ENCODE peak calls at places on chromosomes 13 and 19, in nine cellular contexts. W is body of pancreas; D is A549; O is CD8-positive, alpha-beta T cell; K is kidney epithelial cell; L is B cell; H is HL-60; F is progenitor cell of endocrine pancreas; U is upper lobe of left lung. Z is an unnamed sample.

GRCh38 chr13:113967729-113968462 is 6.0 kb downstream of the C13orf46 start:
- DNase-seq in W (peak; percentile 81), D (no peak), O (no peak), K (no peak), L (no peak), H (no peak), F (no peak), U (no peak), Z (no peak)

GRCh38 chr13:37656247-37656940 is 57.8 kb upstream of the POSTN start:
- DNase-seq in W (no peak), D (peak; percentile 78), O (no peak), K (peak; percentile 90), L (no peak), H (no peak), F (no peak), U (no peak), Z (no peak)

GRCh38 chr13:21399741-21400140 is 59.4 kb downstream of the ZDHHC20 start:
- DNase-seq in W (no peak), D (no peak), O (no peak), K (peak; percentile 9), L (no peak), H (no peak), F (no peak), U (no peak), Z (no peak)

GRCh38 chr13:74027161-74027779 is 106.9 kb downstream of the KLF12 start:
- DNase-seq in W (no peak), D (no peak), O (no peak), K (no peak), L (no peak), H (no peak), F (no peak), U (no peak), Z (no peak)

GRCh38 chr13:111566567-111566966 is 246.1 kb downstream of the TEX29 start:
- DNase-seq in W (no peak), D (no peak), O (no peak), K (no peak), L (no peak), H (no peak), F (no peak), U (no peak), Z (no peak)

GRCh38 chr19:29680447-29680846 is 15.2 kb downstream of the PLEKHF1 start:
- DNase-seq in W (no peak), D (no peak), O (peak; percentile 67), K (no peak), L (peak; percentile 82), H (peak; percentile 82), F (no peak), U (peak; percentile 67), Z (no peak)

GRCh38 chr13:94617389-94618000 is 15.8 kb downstream of the GPR180 start:
- DNase-seq in W (no peak), D (no peak), O (no peak), K (no peak), L (no peak), H (peak; percentile 36), F (no peak), U (no peak), Z (no peak)

GRCh38 chr13:30676672-30677071 is 58.7 kb upstream of the ALOX5AP start:
- DNase-seq in W (no peak), D (peak; percentile 36), O (no peak), K (no peak), L (no peak), H (no peak), F (no peak), U (no peak), Z (no peak)

GRCh38 chr19:18515959-18516358 is 5.9 kb downstream of the ELL start:
- DNase-seq in W (no peak), D (no peak), O (no peak), K (no peak), L (no peak), H (no peak), F (no peak), U (no peak), Z (no peak)

GRCh38 chr19:52945652-52946321 is 16.9 kb downstream of the ZNF816 start:
- DNase-seq in W (no peak), D (no peak), O (no peak), K (no peak), L (no peak), H (no peak), F (no peak), U (no peak), Z (no peak)

GRCh38 chr19:2446390-2446789 is 10.4 kb downstream of the LMNB2 start:
- DNase-seq in W (no peak), D (no peak), O (no peak), K (no peak), L (peak; percentile 77), H (peak; percentile 87), F (no peak), U (no peak), Z (no peak)

GRCh38 chr19:48608798-48609263 is 2.3 kb downstream of the SPACA4 start:
- DNase-seq in W (no peak), D (peak; percentile 83), O (no peak), K (no peak), L (peak; percentile 89), H (peak; percentile 73), F (no peak), U (no peak), Z (no peak)

GRCh38 chr19:46009530-46010510 is 13.0 kb downstream of the PGLYRP1 start:
- DNase-seq in W (peak; percentile 76), D (peak; percentile 81), O (peak; percentile 19), K (no peak), L (peak; percentile 68), H (peak; percentile 72), F (peak; percentile 61), U (peak; percentile 72), Z (peak; percentile 77)

GRCh38 chr19:44974809-44975347 is 19.7 kb downstream of the CLPTM1 start:
- DNase-seq in W (no peak), D (no peak), O (no peak), K (no peak), L (no peak), H (no peak), F (no peak), U (no peak), Z (no peak)

GRCh38 chr13:96792188-96792587 is 202.1 kb downstream of the OXGR1 start:
- DNase-seq in W (no peak), D (no peak), O (no peak), K (no peak), L (no peak), H (no peak), F (no peak), U (no peak), Z (no peak)
- TF ChIP-seq CTCF in W (no peak), D (no peak), O (no peak), K (no peak), L (no peak), H (no peak), F (no peak), U (no peak), Z (peak; percentile 19)

GRCh38 chr13:75366380-75367280 is 115.3 kb downstream of the TBC1D4 start:
- DNase-seq in W (no peak), D (no peak), O (no peak), K (no peak), L (no peak), H (no peak), F (no peak), U (no peak), Z (no peak)
- TF ChIP-seq CTCF in W (no peak), D (no peak), O (no peak), K (no peak), L (no peak), H (no peak), F (no peak), U (no peak), Z (no peak)

DNA sequence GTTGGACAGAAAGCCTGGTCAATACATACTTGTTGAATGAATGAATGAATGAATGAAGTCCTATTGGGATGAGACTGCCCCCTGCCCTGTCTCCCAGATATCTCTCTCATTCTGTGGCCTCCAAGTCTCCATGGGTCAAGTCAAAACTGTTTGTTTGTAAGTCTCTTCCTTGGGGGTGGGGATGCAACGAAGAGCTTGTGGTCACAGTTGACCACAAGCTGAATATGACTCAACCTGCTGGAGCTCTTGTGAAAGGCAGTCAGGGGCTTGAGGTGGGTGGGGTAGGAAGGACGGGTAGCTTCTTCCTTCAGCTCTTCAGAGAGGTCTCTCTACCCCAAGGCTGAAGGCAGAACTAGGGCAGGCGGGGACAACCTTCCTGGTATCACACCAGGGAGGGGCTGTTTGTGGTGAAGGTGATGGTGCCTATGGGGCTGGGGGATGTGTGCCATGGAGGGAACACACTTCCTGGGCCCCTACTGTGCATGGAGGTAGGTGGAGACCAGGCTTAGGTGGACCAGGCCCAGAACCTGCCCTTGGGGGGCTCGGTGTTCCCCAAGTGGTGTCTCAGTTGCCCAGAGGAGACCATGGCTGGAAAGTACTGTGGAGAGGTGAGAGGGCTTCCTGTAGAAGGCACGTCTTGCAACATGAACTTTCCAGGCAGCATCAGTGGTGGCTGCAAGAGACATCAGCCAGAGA is 8.0 kb downstream of the MYO1F start:
- DNase-seq in W (no peak), D (peak; percentile 64), O (peak; percentile 33), K (peak; percentile 80), L (peak; percentile 24), H (peak; percentile 99), F (no peak), U (peak; percentile 79), Z (no peak)
- TF ChIP-seq CTCF in W (no peak), D (no peak), O (no peak), K (no peak), L (no peak), H (no peak), F (no peak), U (no peak), Z (no peak)

GRCh38 chr19:50710094-50710493 is 9.5 kb downstream of the SHANK1 start:
- DNase-seq in W (no peak), D (peak; percentile 57), O (no peak), K (no peak), L (no peak), H (no peak), F (no peak), U (no peak), Z (no peak)
- TF ChIP-seq CTCF in W (no peak), D (no peak), O (no peak), K (no peak), L (no peak), H (no peak), F (peak; percentile 22), U (no peak), Z (no peak)

Z was measured in neural crest cell.